ENCODE peak calls at places on chromosomes 11 and 22, in six cellular contexts. H is K562; Y is GM23338; W is effector memory CD4-positive, alpha-beta T cell; S is body of pancreas; K is heart right ventricle. G is an unnamed sample. For H3K36me3, the result is how much of the 10 kb centered on the place peaks cover.

GRCh38 chr22:24066872-24067271 is 55.8 kb downstream of the CABIN1 start:
- DNase-seq in W (no peak), K (no peak), S (peak), H (no peak), Y (no peak), G (no peak)

GRCh38 chr11:72735495-72736027 is 16.6 kb downstream of the ARAP1 start:
- DNase-seq in H (peak), S (no peak), W (no peak), Y (peak), K (no peak), G (peak)

GRCh38 chr11:47259178-47259977 is 1.6 kb downstream of the NR1H3 start:
- DNase-seq in K (no peak), H (no peak), Y (peak), W (no peak), S (no peak), G (no peak)

GRCh38 chr11:75350743-75351540 is 519 bp downstream of the ARRB1 start:
- DNase-seq in Y (peak), H (peak), W (peak), S (peak), K (peak), G (peak)

GRCh38 chr11:122045181-122045586 is 70.8 kb downstream of the BLID start:
- DNase-seq in H (no peak), Y (no peak), K (no peak), W (no peak), S (no peak), G (peak)

GRCh38 chr11:130150790-130151189 is 8.8 kb upstream of the ST14 start:
- DNase-seq in Y (no peak), K (no peak), H (no peak), W (no peak), S (no peak), G (no peak)

GRCh38 chr11:115501895-115502589 is 2.2 kb downstream of the CADM1 start:
- DNase-seq in K (no peak), S (no peak), H (no peak), Y (peak), W (no peak), G (peak)

GRCh38 chr11:117678651-117679407 is 118.2 kb downstream of the DSCAML1 start:
- DNase-seq in S (no peak), W (no peak), H (no peak), Y (no peak), K (no peak), G (no peak)

GRCh38 chr11:2789331-2789730 is 89.5 kb upstream of the KCNQ1OT1 start:
- DNase-seq in H (no peak), W (no peak), K (no peak), S (no peak), Y (no peak), G (no peak)

GRCh38 chr11:129787518-129787917 is 28.1 kb upstream of the TMEM45B start:
- DNase-seq in K (no peak), W (no peak), H (no peak), Y (no peak), S (no peak), G (peak)

GRCh38 chr22:31754813-31755212 is 994 bp downstream of the DEPDC5 start:
- DNase-seq in Y (no peak), W (no peak), K (no peak), H (no peak), S (no peak), G (no peak)

GRCh38 chr11:117856892-117857291 is 19.6 kb downstream of the FXYD6 start:
- DNase-seq in H (no peak), W (no peak), Y (no peak), S (no peak), K (no peak), G (no peak)

GRCh38 chr22:43014062-43014875 is 680 bp downstream of the PACSIN2 start:
- DNase-seq in K (peak), S (peak), W (peak), H (peak), Y (peak), G (no peak)

GRCh38 chr11:123239371-123240150 is 44.5 kb upstream of the CLMP start:
- DNase-seq in S (no peak), Y (no peak), H (no peak), K (no peak), W (no peak), G (peak)

GRCh38 chr11:28144808-28145207 is 36.6 kb downstream of the METTL15 start:
- DNase-seq in Y (no peak), W (no peak), H (no peak), K (no peak), S (no peak), G (peak)

GRCh38 chr11:119699227-119699626 is 29.8 kb downstream of the NECTIN1 start:
- DNase-seq in S (peak), K (peak), W (no peak), Y (no peak), H (no peak), G (peak)

GRCh38 chr22:46010177-46010867 is 33.4 kb upstream of the WNT7B start:
- DNase-seq in S (peak), K (no peak), W (no peak), Y (no peak), H (no peak), G (peak)

GRCh38 chr11:65915821-65916251 is 3.0 kb downstream of the C11orf68 start:
- DNase-seq in K (peak), H (no peak), W (no peak), S (peak), Y (peak), G (peak)

GRCh38 chr11:2797181-2797711 is 88.3 kb downstream of the CDKN1C start:
- DNase-seq in S (peak), Y (no peak), W (no peak), H (no peak), K (peak), G (no peak)

GRCh38 chr11:103714246-103714645 is 322.2 kb upstream of the DDI1 start:
- DNase-seq in W (no peak), K (no peak), S (no peak), H (no peak), Y (no peak), G (peak)

GRCh38 chr11:74730601-74731260 is 495 bp downstream of the CHRDL2 start:
- DNase-seq in W (no peak), S (no peak), H (no peak), Y (peak), K (no peak), G (no peak)

GRCh38 chr11:67505605-67506396 is 638 bp upstream of the PITPNM1 start:
- DNase-seq in W (peak), S (peak), Y (peak), K (peak), H (peak), G (peak)

GRCh38 chr11:109795234-109795633 is 298.0 kb upstream of the ZC3H12C start:
- DNase-seq in H (no peak), K (no peak), S (peak), W (no peak), Y (no peak), G (peak)

GRCh38 chr11:75583710-75584658 is 21.9 kb downstream of the SERPINH1 start:
- DNase-seq in S (peak), Y (peak), W (no peak), K (peak), H (peak), G (no peak)

GRCh38 chr11:78653294-78653909 is 78.7 kb upstream of the NARS2 start:
- DNase-seq in H (no peak), W (no peak), S (no peak), K (no peak), Y (no peak), G (no peak)

GRCh38 chr22:50483977-50484853 is 2.4 kb upstream of the MIOX start:
- DNase-seq in K (no peak), Y (no peak), S (peak), W (no peak), H (no peak), G (no peak)

GRCh38 chr11:74754507-74755255 is 6.0 kb downstream of the RNF169 start:
- DNase-seq in Y (no peak), S (no peak), H (no peak), K (no peak), W (no peak), G (peak)

GRCh38 chr11:32385998-32386397 is 49.3 kb downstream of the WT1 start:
- DNase-seq in H (peak), K (no peak), S (no peak), W (no peak), Y (peak), G (peak)

GRCh38 chr11:3855808-3856491 is 486 bp downstream of the STIM1 start:
- DNase-seq in Y (peak), K (peak), S (peak), W (peak), H (peak), G (no peak)

GRCh38 chr11:93849201-93849600 is 1.2 kb downstream of the VSTM5 start:
- DNase-seq in W (no peak), S (no peak), K (no peak), H (no peak), Y (no peak), G (no peak)

GRCh38 chr11:126963603-126964353 is 36.8 kb downstream of the KIRREL3 start:
- DNase-seq in Y (no peak), W (no peak), K (no peak), H (no peak), S (no peak), G (peak)

GRCh38 chr11:44816761-44817160 is 90.0 kb downstream of the TSPAN18 start:
- DNase-seq in K (no peak), W (no peak), S (no peak), Y (no peak), H (no peak), G (no peak)

GRCh38 chr11:121231576-121232278 is 60.8 kb upstream of the SC5D start:
- DNase-seq in H (no peak), Y (no peak), K (no peak), S (no peak), W (no peak), G (no peak)

GRCh38 chr22:30026751-30027150 is 53.5 kb upstream of the HORMAD2 start:
- DNase-seq in Y (no peak), H (no peak), W (no peak), K (no peak), S (no peak), G (no peak)

GRCh38 chr22:30027169-30027568 is 53.1 kb upstream of the HORMAD2 start:
- DNase-seq in H (no peak), K (no peak), Y (no peak), W (no peak), S (no peak), G (peak)

GRCh38 chr22:30029512-30029911 is 50.8 kb upstream of the HORMAD2 start:
- DNase-seq in K (no peak), Y (no peak), H (no peak), W (no peak), S (no peak), G (no peak)

GRCh38 chr22:30028731-30029130 is 51.5 kb upstream of the HORMAD2 start:
- DNase-seq in K (no peak), Y (no peak), S (no peak), W (no peak), H (no peak), G (no peak)

GRCh38 chr22:30027791-30028190 is 52.5 kb upstream of the HORMAD2 start:
- DNase-seq in Y (no peak), K (no peak), S (no peak), H (no peak), W (no peak), G (no peak)
- H3K36me3 ChIP-seq in Y (under half), K (under half), S (under half), H (under half), W (under half), G (under half)

GRCh38 chr11:35162795-35163194 is 23.8 kb downstream of the CD44 start:
- DNase-seq in S (no peak), H (no peak), Y (no peak), K (no peak), W (no peak), G (peak)

GRCh38 chr11:35159111-35159510 is 20.1 kb downstream of the CD44 start:
- DNase-seq in W (no peak), S (no peak), K (no peak), H (no peak), Y (no peak), G (no peak)

GRCh38 chr11:35160248-35160820 is 21.4 kb downstream of the CD44 start:
- DNase-seq in S (no peak), K (no peak), Y (no peak), H (no peak), W (no peak), G (no peak)

GRCh38 chr11:35163209-35163608 is 24.2 kb downstream of the CD44 start:
- DNase-seq in S (no peak), K (no peak), Y (no peak), H (no peak), W (no peak), G (peak)

DNA sequence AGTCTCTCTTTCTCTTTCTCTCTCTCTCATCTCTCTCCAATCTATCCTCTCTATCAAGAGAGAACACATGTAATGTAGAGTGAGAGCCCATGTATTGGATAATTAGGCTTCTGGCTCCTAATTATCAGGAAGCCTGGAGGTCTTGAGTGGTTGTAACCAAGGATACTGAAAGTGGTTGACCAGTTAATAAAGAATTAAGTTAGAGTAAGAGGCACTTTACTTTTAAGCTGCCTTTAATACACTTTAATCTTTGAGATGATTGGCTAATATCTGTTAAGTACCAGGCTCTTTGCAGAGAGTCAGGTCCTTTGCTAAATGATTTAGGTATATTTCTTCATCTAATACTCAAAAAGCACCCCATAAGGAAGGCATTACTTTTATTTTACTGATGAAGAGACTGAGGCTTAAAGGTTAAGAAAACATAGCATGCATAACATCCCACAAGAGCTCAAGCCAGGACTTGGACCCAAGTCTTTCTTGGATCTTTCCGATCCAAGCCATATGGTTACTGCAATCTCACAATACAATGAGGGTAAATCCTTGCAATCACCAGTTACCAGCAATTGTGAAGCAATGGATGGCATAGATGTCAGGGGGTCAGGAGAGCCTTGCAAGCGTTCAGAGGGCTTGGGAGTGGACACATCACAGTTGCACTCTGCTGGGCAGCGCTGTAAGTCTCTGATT is 22.1 kb downstream of the CD44 start:
- DNase-seq in S (no peak), H (no peak), K (no peak), Y (no peak), W (no peak), G (no peak)
- H3K36me3 ChIP-seq in S (under half), H (under half), K (under half), Y (under half), W (under half), G (under half)

GRCh38 chr22:41260871-41261270 is 20.1 kb upstream of the CHADL start:
- DNase-seq in S (no peak), W (no peak), Y (no peak), H (no peak), K (peak), G (no peak)

GRCh38 chr22:41261541-41262249 is 21.0 kb upstream of the CHADL start:
- DNase-seq in K (peak), S (no peak), Y (no peak), W (no peak), H (no peak), G (no peak)

GRCh38 chr22:41263704-41264103 is 22.3 kb downstream of the RANGAP1 start:
- DNase-seq in H (no peak), Y (no peak), W (no peak), S (no peak), K (no peak), G (no peak)

GRCh38 chr22:41264408-41264941 is 21.5 kb downstream of the RANGAP1 start:
- DNase-seq in K (no peak), Y (no peak), H (no peak), W (no peak), S (no peak), G (no peak)

DNA sequence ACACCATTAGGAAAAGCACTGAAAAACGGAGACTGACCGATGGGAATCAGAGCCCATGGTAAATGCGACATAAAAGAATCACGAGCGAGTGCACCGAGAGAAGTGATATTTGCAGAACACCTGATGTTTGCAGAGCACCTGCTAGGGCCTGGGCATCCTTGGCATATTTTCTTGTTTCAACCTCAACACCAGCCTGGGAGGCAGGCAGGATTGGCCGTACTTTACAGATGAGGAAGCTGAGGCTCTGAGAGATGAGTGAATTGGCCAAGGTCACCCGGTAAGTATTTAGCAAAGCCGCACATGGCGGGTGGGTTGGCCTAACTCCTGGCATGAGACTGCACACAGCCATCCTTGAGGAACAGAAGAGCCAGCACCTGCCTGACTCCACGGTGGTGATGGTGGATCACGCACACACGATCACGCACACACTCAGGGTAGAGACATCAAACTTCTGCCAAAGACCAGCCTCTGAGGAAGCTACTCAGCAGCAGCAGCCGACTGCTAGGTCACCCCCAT is 21.6 kb upstream of the CHADL start:
- DNase-seq in S (no peak), K (no peak), Y (no peak), H (no peak), W (no peak), G (no peak)
- H3K36me3 ChIP-seq in S (under half), K (under half), Y (half or more), H (half or more), W (half or more), G (under half)

DNA sequence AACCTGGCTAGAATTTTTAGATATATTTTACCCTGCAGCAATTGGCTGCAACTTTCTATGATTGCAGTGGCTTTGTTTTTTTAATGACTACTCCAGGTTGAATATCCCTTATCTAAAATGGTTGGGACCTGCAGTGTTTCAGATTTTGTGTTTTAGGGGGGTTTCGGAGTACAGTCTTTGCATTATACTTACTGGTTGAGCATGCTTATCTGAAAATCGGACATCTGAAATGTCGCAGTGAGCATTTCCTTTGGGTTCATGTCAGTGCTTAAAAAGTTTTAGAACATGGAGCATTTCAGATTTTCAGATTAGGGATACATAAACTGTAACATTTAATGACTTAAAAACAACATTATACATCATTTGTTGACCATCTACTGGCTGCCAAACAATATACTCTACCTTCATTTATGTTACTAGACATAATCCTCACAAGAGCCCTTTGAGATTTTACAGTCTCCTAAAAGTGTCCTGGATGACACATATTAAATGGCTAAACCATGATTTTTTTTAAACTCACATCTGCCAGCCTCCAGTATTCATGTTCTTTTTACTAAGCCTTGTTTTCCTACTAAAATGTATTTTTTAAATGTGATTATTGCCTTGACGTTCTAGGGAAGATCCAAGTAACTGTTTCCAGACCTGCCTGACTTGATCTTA is 66.3 kb downstream of the PRMT3 start:
- DNase-seq in K (no peak), S (no peak), Y (no peak), H (no peak), W (no peak), G (no peak)
- H3K36me3 ChIP-seq in K (under half), S (under half), Y (under half), H (under half), W (under half), G (under half)

G was measured in bronchial epithelial cell.